ENCODE peak calls at places on chromosomes 3 and 15, in seven cellular contexts. T is dorsolateral prefrontal cortex, Q is LNCaP clone FGC, Y is astrocyte, V is cardiac fibroblast, I is GM20000, M is suprapubic skin. G is an unnamed sample.

GRCh38 chr3:135040321-135041110 is 245.5 kb downstream of the EPHB1 start:
- DNase-seq in T (no peak), Q (no peak), Y (no peak), V (no peak), I (no peak), M (no peak), G (no peak)

GRCh38 chr3:192907784-192908183 is 9.9 kb downstream of the MB21D2 start:
- DNase-seq in T (no peak), Q (peak), Y (no peak), V (no peak), I (no peak), M (no peak), G (no peak)

GRCh38 chr15:76342382-76343201 is 6.0 kb downstream of the ISL2 start:
- DNase-seq in T (no peak), Q (no peak), Y (no peak), V (no peak), I (peak), M (no peak), G (no peak)

GRCh38 chr15:90062023-90062728 is 40.1 kb downstream of the IDH2 start:
- DNase-seq in T (no peak), Q (no peak), Y (no peak), V (peak), I (no peak), M (no peak), G (no peak)

GRCh38 chr3:17089314-17089700 is 204.6 kb downstream of the PLCL2 start:
- DNase-seq in T (no peak), Q (no peak), Y (no peak), V (no peak), I (no peak), M (no peak), G (no peak)

GRCh38 chr3:147298511-147298982 is 107.8 kb downstream of the ZIC4 start:
- DNase-seq in T (no peak), Q (no peak), Y (peak), V (peak), I (no peak), M (no peak), G (no peak)

GRCh38 chr15:41919954-41920538 is 26.2 kb upstream of the SPTBN5 start:
- DNase-seq in T (no peak), Q (peak), Y (peak), V (peak), I (no peak), M (no peak), G (no peak)

GRCh38 chr15:56028430-56028829 is 35.0 kb upstream of the NEDD4 start:
- DNase-seq in T (no peak), Q (no peak), Y (no peak), V (no peak), I (no peak), M (no peak), G (no peak)

GRCh38 chr3:123876858-123877257 is 7.3 kb downstream of the MYLK start:
- DNase-seq in T (no peak), Q (no peak), Y (no peak), V (no peak), I (no peak), M (no peak), G (no peak)
- TF ChIP-seq CTCF in T (no peak), Q (peak), Y (peak), V (peak), I (no peak), M (no peak), G (peak)

GRCh38 chr3:128060473-128061381 is 8.5 kb downstream of the SEC61A1 start:
- DNase-seq in T (no peak), Q (no peak), Y (peak), V (peak), I (no peak), M (no peak), G (no peak)
- TF ChIP-seq CTCF in T (no peak), Q (no peak), Y (no peak), V (peak), I (no peak), M (no peak), G (no peak)

GRCh38 chr15:84826369-84826823 is 9.2 kb downstream of the ALPK3 start:
- DNase-seq in T (no peak), Q (no peak), Y (no peak), V (peak), I (peak), M (no peak), G (no peak)
- TF ChIP-seq CTCF in T (no peak), Q (peak), Y (no peak), V (peak), I (peak), M (no peak), G (peak)

DNA sequence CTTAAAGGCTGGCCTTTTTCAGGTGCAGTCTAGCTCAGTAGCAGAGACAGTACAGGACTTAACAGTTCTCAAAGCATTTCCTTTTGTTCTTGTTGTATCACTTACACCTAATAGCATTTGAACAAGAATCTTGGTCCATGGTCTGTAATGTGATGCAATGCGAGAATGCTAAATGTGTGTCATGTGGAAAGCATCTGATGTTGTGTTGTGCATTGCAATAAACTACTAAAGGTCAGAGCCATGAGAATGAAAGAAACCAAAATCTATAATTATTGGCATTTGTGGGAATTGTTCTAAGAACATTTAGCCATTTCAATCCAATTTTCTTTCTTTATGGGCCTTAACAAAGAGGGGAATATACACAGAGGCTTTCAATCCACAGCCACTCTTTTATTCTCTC is 324.5 kb upstream of the ROBO2 start:
- DNase-seq in T (no peak), Q (no peak), Y (no peak), V (no peak), I (no peak), M (no peak), G (no peak)
- TF ChIP-seq CTCF in T (no peak), Q (no peak), Y (no peak), V (no peak), I (no peak), M (no peak), G (no peak)

DNA sequence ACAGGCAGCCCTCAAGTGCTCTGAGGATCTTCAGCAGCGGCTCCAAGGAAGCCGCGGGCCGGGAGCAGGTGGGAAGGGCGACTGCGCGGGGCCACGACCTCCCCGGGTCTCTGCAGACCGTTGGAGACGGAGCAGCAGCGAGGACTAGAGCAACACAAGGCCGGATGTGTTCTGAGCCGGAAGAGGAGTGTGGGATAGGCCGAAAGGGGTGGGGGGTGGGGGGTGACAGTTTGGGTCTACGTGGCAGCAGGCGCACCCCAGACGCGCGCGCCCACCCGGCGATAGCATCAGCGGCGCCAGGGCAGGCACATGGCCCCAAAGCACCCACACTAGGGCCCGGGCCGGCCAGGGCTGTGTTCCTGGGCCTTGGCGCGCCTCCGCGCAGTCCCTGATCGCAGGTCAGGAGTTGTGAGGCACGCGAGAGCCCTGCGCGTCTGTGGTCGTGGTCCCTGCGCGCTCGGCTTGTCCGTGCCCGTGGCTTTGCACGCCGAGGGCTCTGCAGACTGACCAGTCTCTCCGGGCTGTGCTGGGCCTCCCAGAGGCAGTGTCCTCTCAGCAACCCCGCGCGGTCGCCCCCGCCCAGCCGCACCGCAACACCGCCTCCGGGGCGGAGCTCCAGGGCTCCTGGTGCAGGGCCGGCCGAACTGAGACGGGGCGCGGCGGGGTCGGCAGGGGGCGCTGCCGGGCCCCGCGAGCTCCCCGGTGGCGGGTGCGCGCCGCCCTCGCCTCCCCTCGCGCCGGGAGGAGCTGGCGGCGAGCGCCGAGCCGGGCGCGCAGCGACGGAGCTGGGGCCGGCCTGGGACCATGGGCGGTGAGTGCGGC is at the start of gene PXYLP1:
- DNase-seq in T (peak), Q (peak), Y (peak), V (peak), I (peak), M (peak), G (peak)
- TF ChIP-seq CTCF in T (peak), Q (peak), Y (peak), V (peak), I (peak), M (peak), G (peak)

DNA sequence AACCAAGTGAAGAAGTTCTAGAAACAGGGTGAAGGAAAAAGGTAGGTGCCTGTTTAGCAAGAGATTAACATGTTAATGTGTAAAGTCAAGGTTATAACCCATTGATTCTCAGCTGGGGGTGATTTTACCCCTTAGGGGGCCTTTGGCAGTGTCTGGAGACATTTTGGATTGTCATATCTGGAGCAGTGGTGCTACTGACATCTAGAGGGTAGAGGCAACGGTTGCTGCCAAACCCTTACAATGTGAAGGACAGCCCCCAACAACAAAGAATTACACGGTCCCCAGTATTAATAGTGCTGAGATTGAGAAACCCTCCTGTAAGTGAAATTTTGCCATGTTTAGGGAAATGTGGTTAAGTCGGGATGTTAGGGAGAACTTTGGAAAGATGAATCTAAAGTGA is 74.7 kb downstream of the CRYBG3 start:
- DNase-seq in T (no peak), Q (no peak), Y (no peak), V (no peak), I (no peak), M (no peak), G (no peak)
- TF ChIP-seq CTCF in T (no peak), Q (no peak), Y (no peak), V (no peak), I (no peak), M (no peak), G (no peak)